ENCODE peak calls at places on chromosomes 6 and 20, in ten cellular contexts. One of them, this sample, is unnamed.

GRCh38 chr6:25489399-25489798 is 162.6 kb upstream of the SCGN start:
- DNase-seq in BE2C: no peak
- DNase-seq in nephron progenitor cell: no peak
- DNase-seq in AG09319: no peak
- DNase-seq in AG10803: no peak
- DNase-seq in GM20000: no peak
- DNase-seq in fibroblast of lung: no peak
- DNase-seq in uterus: no peak
- DNase-seq in transverse colon: no peak
- DNase-seq in AG09309: no peak
- DNase-seq in this sample: no peak

GRCh38 chr20:62117362-62117646 is 5.0 kb upstream of the LSM14B start:
- DNase-seq in BE2C: peak; percentile 35
- DNase-seq in nephron progenitor cell: no peak
- DNase-seq in AG09319: no peak
- DNase-seq in AG10803: no peak
- DNase-seq in GM20000: no peak
- DNase-seq in fibroblast of lung: no peak
- DNase-seq in uterus: no peak
- DNase-seq in transverse colon: no peak
- DNase-seq in AG09309: no peak
- DNase-seq in this sample: no peak

GRCh38 chr6:16985484-16986284 is 116.2 kb upstream of the STMND1 start:
- DNase-seq in BE2C: no peak
- DNase-seq in nephron progenitor cell: no peak
- DNase-seq in AG09319: peak; percentile 86
- DNase-seq in AG10803: peak; percentile 98
- DNase-seq in GM20000: no peak
- DNase-seq in fibroblast of lung: peak; percentile 86
- DNase-seq in uterus: peak; percentile 39
- DNase-seq in transverse colon: no peak
- DNase-seq in AG09309: peak; percentile 97
- DNase-seq in this sample: peak; percentile 12

GRCh38 chr6:147287869-147288271 is 83.7 kb downstream of the STXBP5 start:
- DNase-seq in BE2C: no peak
- DNase-seq in nephron progenitor cell: no peak
- DNase-seq in AG09319: no peak
- DNase-seq in AG10803: peak; percentile 58
- DNase-seq in GM20000: no peak
- DNase-seq in fibroblast of lung: peak; percentile 30
- DNase-seq in uterus: no peak
- DNase-seq in transverse colon: no peak
- DNase-seq in AG09309: peak; percentile 11
- DNase-seq in this sample: peak; percentile 42

GRCh38 chr6:121770943-121771342 is 335.5 kb downstream of the GJA1 start:
- DNase-seq in BE2C: no peak
- DNase-seq in nephron progenitor cell: no peak
- DNase-seq in AG09319: no peak
- DNase-seq in AG10803: no peak
- DNase-seq in GM20000: no peak
- DNase-seq in fibroblast of lung: no peak
- DNase-seq in uterus: no peak
- DNase-seq in transverse colon: no peak
- DNase-seq in AG09309: no peak
- DNase-seq in this sample: no peak

GRCh38 chr20:54058420-54059139 is 11.8 kb downstream of the BCAS1 start:
- DNase-seq in BE2C: peak; percentile 23
- DNase-seq in nephron progenitor cell: no peak
- DNase-seq in AG09319: no peak
- DNase-seq in AG10803: no peak
- DNase-seq in GM20000: no peak
- DNase-seq in fibroblast of lung: no peak
- DNase-seq in uterus: no peak
- DNase-seq in transverse colon: no peak
- DNase-seq in AG09309: no peak
- DNase-seq in this sample: no peak

GRCh38 chr20:12069181-12069580 is 151.5 kb downstream of the BTBD3 start:
- DNase-seq in BE2C: no peak
- DNase-seq in nephron progenitor cell: no peak
- DNase-seq in AG09319: no peak
- DNase-seq in AG10803: no peak
- DNase-seq in GM20000: no peak
- DNase-seq in fibroblast of lung: no peak
- DNase-seq in uterus: no peak
- DNase-seq in transverse colon: no peak
- DNase-seq in AG09309: no peak
- DNase-seq in this sample: no peak

GRCh38 chr6:105872244-105872643 is 213.9 kb upstream of the PRDM1 start:
- DNase-seq in BE2C: no peak
- DNase-seq in nephron progenitor cell: no peak
- DNase-seq in AG09319: no peak
- DNase-seq in AG10803: no peak
- DNase-seq in GM20000: no peak
- DNase-seq in fibroblast of lung: no peak
- DNase-seq in uterus: no peak
- DNase-seq in transverse colon: peak; percentile 22
- DNase-seq in AG09309: peak; percentile 24
- DNase-seq in this sample: no peak

GRCh38 chr6:131636880-131637792 is at the start of gene ENPP3:
- DNase-seq in BE2C: no peak
- DNase-seq in nephron progenitor cell: no peak
- DNase-seq in AG09319: no peak
- DNase-seq in AG10803: peak; percentile 11
- DNase-seq in GM20000: no peak
- DNase-seq in fibroblast of lung: peak; percentile 37
- DNase-seq in uterus: no peak
- DNase-seq in transverse colon: no peak
- DNase-seq in AG09309: no peak
- DNase-seq in this sample: no peak

GRCh38 chr20:37475258-37475657 is 45.8 kb upstream of the NNAT start:
- DNase-seq in BE2C: no peak
- DNase-seq in nephron progenitor cell: no peak
- DNase-seq in AG09319: no peak
- DNase-seq in AG10803: no peak
- DNase-seq in GM20000: no peak
- DNase-seq in fibroblast of lung: no peak
- DNase-seq in uterus: no peak
- DNase-seq in transverse colon: no peak
- DNase-seq in AG09309: no peak
- DNase-seq in this sample: no peak

GRCh38 chr6:75349262-75349984 is 64.8 kb upstream of the TMEM30A start:
- DNase-seq in BE2C: peak; percentile 53
- DNase-seq in nephron progenitor cell: peak; percentile 66
- DNase-seq in AG09319: no peak
- DNase-seq in AG10803: no peak
- DNase-seq in GM20000: no peak
- DNase-seq in fibroblast of lung: peak; percentile 22
- DNase-seq in uterus: peak; percentile 40
- DNase-seq in transverse colon: no peak
- DNase-seq in AG09309: no peak
- DNase-seq in this sample: peak; percentile 12

GRCh38 chr20:59999502-59999901 is 41.3 kb downstream of the CDH26 start:
- DNase-seq in BE2C: no peak
- DNase-seq in nephron progenitor cell: no peak
- DNase-seq in AG09319: no peak
- DNase-seq in AG10803: no peak
- DNase-seq in GM20000: no peak
- DNase-seq in fibroblast of lung: no peak
- DNase-seq in uterus: no peak
- DNase-seq in transverse colon: no peak
- DNase-seq in AG09309: no peak
- DNase-seq in this sample: no peak

GRCh38 chr20:584375-585301 is 25.5 kb downstream of the TCF15 start:
- DNase-seq in BE2C: no peak
- DNase-seq in nephron progenitor cell: no peak
- DNase-seq in AG09319: no peak
- DNase-seq in AG10803: no peak
- DNase-seq in GM20000: no peak
- DNase-seq in fibroblast of lung: no peak
- DNase-seq in uterus: no peak
- DNase-seq in transverse colon: no peak
- DNase-seq in AG09309: no peak
- DNase-seq in this sample: no peak

DNA sequence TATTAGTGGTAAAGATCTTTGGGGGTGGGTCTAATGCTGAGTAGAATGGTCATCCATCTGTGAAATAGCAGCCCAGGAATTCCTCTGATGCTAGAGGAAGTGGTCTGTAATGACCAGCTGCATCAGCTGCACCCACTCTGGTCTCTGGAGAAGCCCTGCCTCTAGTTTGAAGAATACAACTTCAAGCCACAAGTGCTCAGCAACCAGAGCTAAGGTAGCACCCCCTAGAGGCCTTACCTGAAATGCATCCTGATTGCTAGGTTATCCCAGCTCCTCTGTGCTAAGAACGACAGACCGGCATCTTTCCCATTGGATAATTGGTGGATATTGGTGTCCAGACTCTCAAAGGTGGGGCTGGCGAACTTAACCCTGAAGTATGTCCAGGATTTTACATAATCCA is 58.2 kb downstream of the DNAH8 start:
- DNase-seq in BE2C: peak; percentile 41
- DNase-seq in nephron progenitor cell: peak; percentile 13
- DNase-seq in AG09319: no peak
- DNase-seq in AG10803: no peak
- DNase-seq in GM20000: peak; percentile 35
- DNase-seq in fibroblast of lung: no peak
- DNase-seq in uterus: no peak
- DNase-seq in transverse colon: peak; percentile 22
- DNase-seq in AG09309: no peak
- DNase-seq in this sample: no peak
- TF ChIP-seq CTCF in BE2C: peak; percentile 80
- TF ChIP-seq CTCF in nephron progenitor cell: no peak
- TF ChIP-seq CTCF in AG09319: peak; percentile 8
- TF ChIP-seq CTCF in AG10803: peak; percentile 17
- TF ChIP-seq CTCF in GM20000: peak; percentile 28
- TF ChIP-seq CTCF in fibroblast of lung: no peak
- TF ChIP-seq CTCF in uterus: no peak
- TF ChIP-seq CTCF in transverse colon: peak; percentile 22
- TF ChIP-seq CTCF in AG09309: peak; percentile 13
- TF ChIP-seq CTCF in this sample: peak; percentile 12

DNA sequence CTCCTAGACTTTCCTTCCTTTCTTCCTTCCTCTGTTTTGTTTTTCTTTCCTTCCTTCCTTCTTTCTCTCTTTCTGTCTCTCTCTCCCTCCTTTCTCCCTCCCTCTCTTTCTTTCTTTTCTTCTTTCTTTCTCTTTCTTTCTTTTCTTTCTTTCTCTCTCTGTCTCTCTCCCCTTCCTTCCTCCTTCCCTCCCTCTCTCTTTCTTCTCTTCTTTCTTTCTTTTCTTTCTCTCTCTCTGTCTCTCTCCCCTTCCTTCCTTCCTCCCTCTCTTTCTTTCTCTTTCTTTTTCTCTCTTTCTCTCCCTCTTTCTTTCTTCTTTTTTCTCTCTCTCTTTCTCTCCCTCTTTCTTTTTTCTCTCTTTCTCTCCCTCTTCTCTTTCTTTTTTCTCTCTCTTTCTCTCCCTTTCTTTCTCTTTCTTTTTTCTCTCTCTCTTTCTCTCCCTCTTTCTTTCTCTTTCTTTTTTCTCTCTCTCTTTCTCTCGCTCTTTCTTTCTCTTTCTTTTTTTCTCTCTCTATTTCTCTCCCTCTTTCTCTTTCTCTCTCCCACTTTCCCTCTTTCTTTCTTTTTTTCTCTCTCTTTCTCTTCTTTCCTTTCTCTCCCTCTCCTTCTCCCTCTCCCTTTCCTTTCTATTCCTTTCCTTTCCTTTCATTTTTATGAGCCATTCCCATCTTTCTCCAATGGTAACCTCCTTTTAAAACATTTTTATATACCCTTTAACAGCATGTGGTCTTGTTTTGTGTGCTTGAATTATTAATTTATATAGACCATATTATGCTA is 2.3 kb downstream of the TINAG start:
- DNase-seq in BE2C: no peak
- DNase-seq in nephron progenitor cell: no peak
- DNase-seq in AG09319: no peak
- DNase-seq in AG10803: no peak
- DNase-seq in GM20000: no peak
- DNase-seq in fibroblast of lung: no peak
- DNase-seq in uterus: no peak
- DNase-seq in transverse colon: no peak
- DNase-seq in AG09309: no peak
- DNase-seq in this sample: no peak
- TF ChIP-seq CTCF in BE2C: no peak
- TF ChIP-seq CTCF in nephron progenitor cell: no peak
- TF ChIP-seq CTCF in AG09319: no peak
- TF ChIP-seq CTCF in AG10803: no peak
- TF ChIP-seq CTCF in GM20000: no peak
- TF ChIP-seq CTCF in fibroblast of lung: no peak
- TF ChIP-seq CTCF in uterus: no peak
- TF ChIP-seq CTCF in transverse colon: no peak
- TF ChIP-seq CTCF in AG09309: no peak
- TF ChIP-seq CTCF in this sample: no peak

DNA sequence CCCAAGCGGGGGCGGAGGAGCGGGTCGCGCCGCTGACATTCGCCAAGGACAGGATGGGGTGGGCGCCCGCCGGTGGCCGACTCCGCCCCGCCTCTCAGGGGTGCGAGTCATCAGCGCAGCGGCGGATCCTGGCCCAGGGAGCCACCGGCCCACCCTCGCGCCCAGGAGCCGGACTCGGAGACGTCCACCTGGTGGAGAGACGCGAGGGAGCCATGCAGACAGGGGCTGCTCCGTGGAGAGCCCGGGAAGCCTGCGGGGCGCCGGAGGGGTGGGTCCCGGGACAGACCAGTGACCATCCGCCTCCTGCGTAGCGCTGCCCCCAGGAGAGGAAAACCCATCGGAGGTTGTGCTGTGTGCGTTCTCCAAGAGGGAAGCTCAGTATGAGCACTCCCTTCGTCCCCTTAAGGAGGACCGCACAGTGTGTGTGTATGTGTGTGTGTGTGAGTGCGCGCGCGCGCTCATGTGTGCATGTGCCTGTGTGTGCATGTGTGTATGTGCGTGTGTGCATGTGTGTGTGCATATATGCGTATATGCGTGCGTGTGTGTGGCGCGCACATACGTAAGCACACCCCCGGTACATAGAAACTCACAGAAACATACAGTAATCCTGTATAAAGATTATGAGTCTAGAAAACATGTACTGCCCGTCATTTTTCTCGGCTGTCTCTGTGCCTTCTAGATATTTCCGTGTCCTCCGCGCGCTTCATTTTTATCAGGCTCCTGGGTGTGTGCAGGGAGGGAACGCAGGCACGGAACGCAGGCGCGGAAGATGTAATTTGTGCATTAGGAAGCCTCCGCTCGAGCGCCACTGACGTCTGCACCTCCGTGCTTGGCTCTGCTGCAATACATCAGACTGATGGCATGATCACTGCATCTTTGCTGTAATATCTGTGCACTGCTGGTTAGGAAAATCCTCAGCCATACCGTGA is 158.9 kb downstream of the TBXT start:
- DNase-seq in BE2C: peak; percentile 65
- DNase-seq in nephron progenitor cell: peak; percentile 73
- DNase-seq in AG09319: no peak
- DNase-seq in AG10803: peak; percentile 68
- DNase-seq in GM20000: no peak
- DNase-seq in fibroblast of lung: peak; percentile 77
- DNase-seq in uterus: peak; percentile 42
- DNase-seq in transverse colon: no peak
- DNase-seq in AG09309: no peak
- DNase-seq in this sample: no peak
- TF ChIP-seq CTCF in BE2C: peak; percentile 17
- TF ChIP-seq CTCF in nephron progenitor cell: no peak
- TF ChIP-seq CTCF in AG09319: peak; percentile 4
- TF ChIP-seq CTCF in AG10803: peak; percentile 17
- TF ChIP-seq CTCF in GM20000: no peak
- TF ChIP-seq CTCF in fibroblast of lung: no peak
- TF ChIP-seq CTCF in uterus: no peak
- TF ChIP-seq CTCF in transverse colon: no peak
- TF ChIP-seq CTCF in AG09309: no peak
- TF ChIP-seq CTCF in this sample: peak; percentile 29

GRCh38 chr6:111709615-111710398 is 104.1 kb upstream of the TRAF3IP2 start:
- DNase-seq in BE2C: peak; percentile 68
- DNase-seq in nephron progenitor cell: peak; percentile 49
- DNase-seq in AG09319: peak; percentile 54
- DNase-seq in AG10803: peak; percentile 78
- DNase-seq in GM20000: peak; percentile 73
- DNase-seq in fibroblast of lung: peak; percentile 87
- DNase-seq in uterus: peak; percentile 75
- DNase-seq in transverse colon: peak; percentile 64
- DNase-seq in AG09309: peak; percentile 44
- DNase-seq in this sample: peak; percentile 75
- TF ChIP-seq CTCF in BE2C: peak; percentile 59
- TF ChIP-seq CTCF in nephron progenitor cell: peak; percentile 63
- TF ChIP-seq CTCF in AG09319: peak; percentile 45
- TF ChIP-seq CTCF in AG10803: peak; percentile 65
- TF ChIP-seq CTCF in GM20000: peak; percentile 41
- TF ChIP-seq CTCF in fibroblast of lung: peak; percentile 43
- TF ChIP-seq CTCF in uterus: peak; percentile 78
- TF ChIP-seq CTCF in transverse colon: peak; percentile 94
- TF ChIP-seq CTCF in AG09309: peak; percentile 51
- TF ChIP-seq CTCF in this sample: peak; percentile 50